ENCODE peak calls at places on chromosomes 7 and 10, in four cellular contexts. One of them, this sample, is unnamed.

GRCh38 chr7:69399038-69399800 is 199.1 kb upstream of the AUTS2 start:
- DNase-seq in BJ: no peak
- DNase-seq in HFFc6: no peak
- DNase-seq in stimulated activated CD4-positive, alpha-beta T cell treated with anti-CD3 and anti-CD28 coated beads, TNF-alpha, amount 100 ng/mL, for 24 hours: no peak
- DNase-seq in this sample: peak

GRCh38 chr7:142581341-142581740 is 167.9 kb upstream of the PRSS1 start:
- DNase-seq in HFFc6: no peak
- DNase-seq in stimulated activated CD4-positive, alpha-beta T cell treated with anti-CD3 and anti-CD28 coated beads, TNF-alpha, amount 100 ng/mL, for 24 hours: no peak
- DNase-seq in BJ: no peak
- DNase-seq in this sample: no peak

GRCh38 chr7:157228864-157229422 is 90.2 kb downstream of the UBE3C start:
- DNase-seq in stimulated activated CD4-positive, alpha-beta T cell treated with anti-CD3 and anti-CD28 coated beads, TNF-alpha, amount 100 ng/mL, for 24 hours: peak
- DNase-seq in BJ: no peak
- DNase-seq in HFFc6: peak
- DNase-seq in this sample: no peak

GRCh38 chr10:103448751-103449150 is 3.4 kb downstream of the CALHM2 start:
- DNase-seq in HFFc6: peak
- DNase-seq in stimulated activated CD4-positive, alpha-beta T cell treated with anti-CD3 and anti-CD28 coated beads, TNF-alpha, amount 100 ng/mL, for 24 hours: no peak
- DNase-seq in BJ: no peak
- DNase-seq in this sample: no peak

GRCh38 chr7:105691692-105692564 is 110.6 kb upstream of the EFCAB10 start:
- DNase-seq in HFFc6: peak
- DNase-seq in BJ: peak
- DNase-seq in stimulated activated CD4-positive, alpha-beta T cell treated with anti-CD3 and anti-CD28 coated beads, TNF-alpha, amount 100 ng/mL, for 24 hours: no peak
- DNase-seq in this sample: peak

GRCh38 chr7:112573302-112574039 is 92.7 kb downstream of the LSMEM1 start:
- DNase-seq in HFFc6: no peak
- DNase-seq in BJ: no peak
- DNase-seq in stimulated activated CD4-positive, alpha-beta T cell treated with anti-CD3 and anti-CD28 coated beads, TNF-alpha, amount 100 ng/mL, for 24 hours: no peak
- DNase-seq in this sample: no peak

GRCh38 chr7:53121374-53121773 is 85.9 kb downstream of the POM121L12 start:
- DNase-seq in BJ: no peak
- DNase-seq in stimulated activated CD4-positive, alpha-beta T cell treated with anti-CD3 and anti-CD28 coated beads, TNF-alpha, amount 100 ng/mL, for 24 hours: no peak
- DNase-seq in HFFc6: no peak
- DNase-seq in this sample: no peak

GRCh38 chr7:30074422-30075030 is 46.3 kb downstream of the PLEKHA8 start:
- DNase-seq in stimulated activated CD4-positive, alpha-beta T cell treated with anti-CD3 and anti-CD28 coated beads, TNF-alpha, amount 100 ng/mL, for 24 hours: no peak
- DNase-seq in BJ: no peak
- DNase-seq in HFFc6: peak
- DNase-seq in this sample: no peak

GRCh38 chr7:143279186-143280098 is 5.3 kb upstream of the TMEM139 start:
- DNase-seq in stimulated activated CD4-positive, alpha-beta T cell treated with anti-CD3 and anti-CD28 coated beads, TNF-alpha, amount 100 ng/mL, for 24 hours: no peak
- DNase-seq in BJ: peak
- DNase-seq in HFFc6: peak
- DNase-seq in this sample: peak

GRCh38 chr7:35725280-35725680 is 30.3 kb upstream of the HERPUD2 start:
- DNase-seq in BJ: no peak
- DNase-seq in HFFc6: no peak
- DNase-seq in stimulated activated CD4-positive, alpha-beta T cell treated with anti-CD3 and anti-CD28 coated beads, TNF-alpha, amount 100 ng/mL, for 24 hours: peak
- DNase-seq in this sample: no peak

GRCh38 chr10:81838950-81839349 is 36.0 kb upstream of the NRG3 start:
- DNase-seq in BJ: no peak
- DNase-seq in HFFc6: no peak
- DNase-seq in stimulated activated CD4-positive, alpha-beta T cell treated with anti-CD3 and anti-CD28 coated beads, TNF-alpha, amount 100 ng/mL, for 24 hours: no peak
- DNase-seq in this sample: no peak

GRCh38 chr7:113085781-113086390 is 741 bp downstream of the GPR85 start:
- DNase-seq in BJ: no peak
- DNase-seq in stimulated activated CD4-positive, alpha-beta T cell treated with anti-CD3 and anti-CD28 coated beads, TNF-alpha, amount 100 ng/mL, for 24 hours: no peak
- DNase-seq in HFFc6: peak
- DNase-seq in this sample: peak

GRCh38 chr7:55365103-55365679 is at the start of gene LANCL2:
- DNase-seq in BJ: no peak
- DNase-seq in stimulated activated CD4-positive, alpha-beta T cell treated with anti-CD3 and anti-CD28 coated beads, TNF-alpha, amount 100 ng/mL, for 24 hours: no peak
- DNase-seq in HFFc6: peak
- DNase-seq in this sample: peak

GRCh38 chr7:142319970-142320369 is 62.1 kb upstream of the PRSS58 start:
- DNase-seq in HFFc6: no peak
- DNase-seq in stimulated activated CD4-positive, alpha-beta T cell treated with anti-CD3 and anti-CD28 coated beads, TNF-alpha, amount 100 ng/mL, for 24 hours: peak
- DNase-seq in BJ: no peak
- DNase-seq in this sample: no peak

GRCh38 chr10:27619329-27619728 is 115.2 kb downstream of the RAB18 start:
- DNase-seq in BJ: no peak
- DNase-seq in stimulated activated CD4-positive, alpha-beta T cell treated with anti-CD3 and anti-CD28 coated beads, TNF-alpha, amount 100 ng/mL, for 24 hours: no peak
- DNase-seq in HFFc6: no peak
- DNase-seq in this sample: no peak

GRCh38 chr7:137527634-137528033 is 184.1 kb upstream of the PTN start:
- DNase-seq in HFFc6: no peak
- DNase-seq in stimulated activated CD4-positive, alpha-beta T cell treated with anti-CD3 and anti-CD28 coated beads, TNF-alpha, amount 100 ng/mL, for 24 hours: no peak
- DNase-seq in BJ: no peak
- DNase-seq in this sample: no peak

GRCh38 chr10:103966671-103967432 is at the start of gene SLK:
- DNase-seq in HFFc6: peak
- DNase-seq in BJ: no peak
- DNase-seq in stimulated activated CD4-positive, alpha-beta T cell treated with anti-CD3 and anti-CD28 coated beads, TNF-alpha, amount 100 ng/mL, for 24 hours: peak
- DNase-seq in this sample: peak

GRCh38 chr7:74371381-74372059 is 82.2 kb upstream of the GTF2IRD1 start:
- DNase-seq in BJ: no peak
- DNase-seq in HFFc6: no peak
- DNase-seq in stimulated activated CD4-positive, alpha-beta T cell treated with anti-CD3 and anti-CD28 coated beads, TNF-alpha, amount 100 ng/mL, for 24 hours: no peak
- DNase-seq in this sample: no peak

GRCh38 chr10:70494536-70494935 is 16.0 kb downstream of the PALD1 start:
- DNase-seq in HFFc6: no peak
- DNase-seq in stimulated activated CD4-positive, alpha-beta T cell treated with anti-CD3 and anti-CD28 coated beads, TNF-alpha, amount 100 ng/mL, for 24 hours: peak
- DNase-seq in BJ: no peak
- DNase-seq in this sample: no peak

GRCh38 chr7:43105521-43106120 is 6.8 kb upstream of the HECW1 start:
- DNase-seq in HFFc6: no peak
- DNase-seq in stimulated activated CD4-positive, alpha-beta T cell treated with anti-CD3 and anti-CD28 coated beads, TNF-alpha, amount 100 ng/mL, for 24 hours: no peak
- DNase-seq in BJ: no peak
- DNase-seq in this sample: no peak

GRCh38 chr7:108838143-108838542 is 268.5 kb downstream of the DNAJB9 start:
- DNase-seq in stimulated activated CD4-positive, alpha-beta T cell treated with anti-CD3 and anti-CD28 coated beads, TNF-alpha, amount 100 ng/mL, for 24 hours: no peak
- DNase-seq in BJ: no peak
- DNase-seq in HFFc6: no peak
- DNase-seq in this sample: no peak

GRCh38 chr10:84177541-84178386 is 4.2 kb downstream of the GPR15LG start:
- DNase-seq in HFFc6: no peak
- DNase-seq in stimulated activated CD4-positive, alpha-beta T cell treated with anti-CD3 and anti-CD28 coated beads, TNF-alpha, amount 100 ng/mL, for 24 hours: peak
- DNase-seq in BJ: no peak
- DNase-seq in this sample: no peak

GRCh38 chr7:39650676-39651075 is 27.3 kb downstream of the RALA start:
- DNase-seq in BJ: no peak
- DNase-seq in stimulated activated CD4-positive, alpha-beta T cell treated with anti-CD3 and anti-CD28 coated beads, TNF-alpha, amount 100 ng/mL, for 24 hours: no peak
- DNase-seq in HFFc6: peak
- DNase-seq in this sample: no peak

GRCh38 chr7:94374231-94374630 is 20.5 kb upstream of the COL1A2 start:
- DNase-seq in HFFc6: peak
- DNase-seq in BJ: peak
- DNase-seq in stimulated activated CD4-positive, alpha-beta T cell treated with anti-CD3 and anti-CD28 coated beads, TNF-alpha, amount 100 ng/mL, for 24 hours: no peak
- DNase-seq in this sample: peak

GRCh38 chr10:27838291-27838690 is 92.7 kb upstream of the MKX start:
- DNase-seq in BJ: no peak
- DNase-seq in stimulated activated CD4-positive, alpha-beta T cell treated with anti-CD3 and anti-CD28 coated beads, TNF-alpha, amount 100 ng/mL, for 24 hours: no peak
- DNase-seq in HFFc6: peak
- DNase-seq in this sample: no peak

GRCh38 chr7:23183279-23184012 is 1.6 kb downstream of the NUP42 start:
- DNase-seq in stimulated activated CD4-positive, alpha-beta T cell treated with anti-CD3 and anti-CD28 coated beads, TNF-alpha, amount 100 ng/mL, for 24 hours: no peak
- DNase-seq in HFFc6: no peak
- DNase-seq in BJ: no peak
- DNase-seq in this sample: no peak